ENCODE peak calls at places on chromosomes 5 and 9, in seven cellular contexts. I is neural progenitor cell, N is GM23248, Q is hepatocyte, D is GM23338, F is MM.1S, W is HCT116. E is an unnamed sample.
A peak's percentile ranks its signal among the peaks of the same experiment; 100 is the strongest.

GRCh38 chr5:132298813-132299212 is 4.6 kb downstream of the SLC22A4 start:
- DNase-seq in F (no peak), D (no peak), Q (no peak), W (no peak), N (no peak), I (no peak), E (no peak)

GRCh38 chr9:82117528-82117927 is 129.0 kb downstream of the SPATA31D1 start:
- DNase-seq in F (no peak), N (no peak), Q (no peak), I (no peak), D (no peak), W (no peak), E (no peak)

GRCh38 chr9:97484134-97484533 is 17.3 kb upstream of the TMOD1 start:
- DNase-seq in I (no peak), F (no peak), D (no peak), N (no peak), Q (no peak), W (no peak), E (no peak)

GRCh38 chr9:129676970-129677369 is 11.5 kb downstream of the PRRX2 start:
- DNase-seq in D (no peak), F (no peak), I (no peak), Q (no peak), W (no peak), N (peak; percentile 89), E (no peak)

GRCh38 chr5:1736889-1737711 is 62.5 kb downstream of the MRPL36 start:
- DNase-seq in Q (no peak), F (no peak), N (no peak), W (no peak), I (no peak), D (peak; percentile 56), E (no peak)

GRCh38 chr5:38029431-38030065 is 189.7 kb upstream of the GDNF start:
- DNase-seq in Q (no peak), N (no peak), D (peak; percentile 12), I (no peak), F (no peak), W (no peak), E (peak; percentile 23)

GRCh38 chr5:643811-644271 is 31.7 kb downstream of the CEP72 start:
- DNase-seq in F (peak; percentile 82), N (no peak), Q (no peak), D (no peak), I (no peak), W (no peak), E (no peak)

GRCh38 chr5:179762781-179763176 is 30.2 kb downstream of the MAML1 start:
- DNase-seq in N (peak; percentile 74), W (no peak), D (no peak), I (no peak), Q (no peak), F (no peak), E (no peak)

GRCh38 chr5:82168294-82168693 is 109.9 kb downstream of the RPS23 start:
- DNase-seq in I (no peak), D (peak; percentile 34), W (no peak), Q (no peak), N (peak; percentile 30), F (no peak), E (no peak)

GRCh38 chr5:138605254-138605972 is 30.2 kb upstream of the HSPA9 start:
- DNase-seq in F (peak; percentile 48), W (no peak), Q (no peak), N (no peak), D (no peak), I (no peak), E (no peak)
- TF ChIP-seq EZH2phosphoT487 in F (no peak), W (no peak), Q (no peak), N (no peak), D (no peak), I (no peak), E (no peak)

GRCh38 chr5:127810707-127811106 is 107.5 kb downstream of the CCDC192 start:
- DNase-seq in I (no peak), W (no peak), N (no peak), F (no peak), Q (no peak), D (no peak), E (no peak)

GRCh38 chr5:127810014-127810413 is 106.8 kb downstream of the CCDC192 start:
- DNase-seq in Q (no peak), N (no peak), D (peak; percentile 34), W (no peak), F (no peak), I (no peak), E (no peak)

GRCh38 chr5:127814225-127814973 is 111.2 kb downstream of the CCDC192 start:
- DNase-seq in D (no peak), W (no peak), I (no peak), Q (no peak), N (no peak), F (no peak), E (no peak)

GRCh38 chr5:127813633-127814171 is 110.5 kb downstream of the CCDC192 start:
- DNase-seq in D (no peak), F (no peak), W (no peak), Q (no peak), N (peak; percentile 87), I (peak; percentile 56), E (peak; percentile 83)

GRCh38 chr5:127812570-127812969 is 109.4 kb downstream of the CCDC192 start:
- DNase-seq in Q (peak; percentile 9), F (no peak), D (no peak), I (no peak), N (no peak), W (no peak), E (no peak)
- H3K4me2 ChIP-seq in Q (no peak overlapping the region), F (no peak overlapping the region), D (no peak overlapping the region), I (no peak overlapping the region), N (peak overlapping the region; percentile 87), W (no peak overlapping the region), E (peak overlapping the region; percentile 50)

GRCh38 chr5:77644443-77645157 is 6.1 kb upstream of the OTP start:
- DNase-seq in W (no peak), D (peak; percentile 84), Q (no peak), I (peak; percentile 79), F (no peak), N (no peak), E (no peak)
- TF ChIP-seq EZH2 in W (no peak), D (peak; percentile 86), Q (peak; percentile 98), I (peak; percentile 92), F (no peak), N (peak; percentile 99), E (no peak)

GRCh38 chr5:68962632-68963484 is 131.0 kb upstream of the SLC30A5 start:
- DNase-seq in N (peak; percentile 79), I (peak; percentile 78), D (peak; percentile 91), Q (peak; percentile 84), W (peak; percentile 53), F (peak; percentile 9), E (peak; percentile 77)
- TF ChIP-seq EZH2phosphoT487 in N (no peak), I (no peak), D (no peak), Q (no peak), W (no peak), F (no peak), E (no peak)

GRCh38 chr5:53418409-53418808 is 62.0 kb upstream of the FST start:
- DNase-seq in D (peak; percentile 73), W (no peak), N (peak; percentile 42), F (no peak), I (peak; percentile 64), Q (no peak), E (no peak)
- H3K4me2 ChIP-seq in D (peak overlapping the region; percentile 25), W (no peak overlapping the region), N (peak overlapping the region; percentile 60), F (no peak overlapping the region), I (peak overlapping the region; percentile 48), Q (no peak overlapping the region), E (peak overlapping the region; percentile 60)

GRCh38 chr5:90558344-90559192 is at the start of gene ADGRV1:
- DNase-seq in I (peak; percentile 99), F (peak; percentile 95), D (peak; percentile 98), N (peak; percentile 30), W (peak; percentile 86), Q (peak; percentile 94), E (peak; percentile 99)
- TF ChIP-seq EZH2 in I (no peak), F (no peak), D (no peak), N (no peak), W (no peak), Q (no peak), E (no peak)

DNA sequence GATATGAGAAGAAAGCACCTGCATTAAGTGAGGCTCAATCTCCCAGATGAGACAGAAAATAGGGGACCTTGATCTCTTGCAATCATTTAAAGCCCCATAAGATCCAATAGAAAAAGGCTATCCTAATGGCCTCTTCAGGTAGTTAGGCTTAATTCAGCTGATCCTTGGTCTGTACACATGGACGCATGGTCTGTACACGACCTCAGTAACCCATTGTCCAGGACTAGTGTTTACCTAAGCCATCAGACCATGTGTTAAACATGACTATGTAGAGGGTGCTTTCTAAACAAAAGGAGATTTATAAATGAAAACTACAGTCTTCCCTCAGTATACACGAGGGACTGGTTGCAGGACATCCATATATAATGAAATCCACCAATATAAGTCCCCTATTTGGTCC is 7.5 kb downstream of the MARCHF3 start:
- DNase-seq in I (no peak), N (no peak), Q (no peak), F (no peak), D (no peak), W (no peak), E (no peak)
- TF ChIP-seq EZH2phosphoT487 in I (no peak), N (no peak), Q (no peak), F (no peak), D (no peak), W (no peak), E (no peak)

GRCh38 chr9:14992025-14992424 is 81.8 kb upstream of the FREM1 start:
- DNase-seq in I (no peak), W (no peak), N (peak; percentile 75), Q (no peak), D (no peak), F (no peak), E (no peak)
- H3K4me2 ChIP-seq in I (peak overlapping the region; percentile 67), W (no peak overlapping the region), N (peak overlapping the region; percentile 92), Q (peak overlapping the region; percentile 87), D (peak overlapping the region; percentile 80), F (no peak overlapping the region), E (no peak overlapping the region)

GRCh38 chr5:3590967-3591900 is 4.4 kb upstream of the IRX1 start:
- DNase-seq in W (no peak), N (peak; percentile 54), Q (no peak), F (no peak), I (peak; percentile 60), D (peak; percentile 52), E (no peak)
- TF ChIP-seq EZH2 in W (no peak), N (peak; percentile 68), Q (peak; percentile 61), F (no peak), I (peak; percentile 90), D (peak; percentile 76), E (no peak)

E was measured in PC-3.